ENCODE peak calls at places on chromosomes 2 and 18, in five cellular contexts. J is SJCRH30, U is right atrium auricular region, E is HepG2, C is psoas muscle. F is an unnamed sample.

GRCh38 chr2:18903750-18904149 is 314.4 kb upstream of the NT5C1B start:
- DNase-seq in C (no peak), U (no peak), J (no peak), E (no peak), F (no peak)

GRCh38 chr2:159140070-159140774 is 146.3 kb downstream of the WDSUB1 start:
- DNase-seq in U (no peak), J (peak; percentile 12), C (no peak), E (no peak), F (no peak)

GRCh38 chr2:170813611-170814550 is 2.8 kb upstream of the GAD1 start:
- DNase-seq in C (no peak), E (peak; percentile 41), U (no peak), J (peak; percentile 72), F (peak; percentile 17)

GRCh38 chr2:42338567-42339190 is 22.3 kb downstream of the COX7A2L start:
- DNase-seq in E (no peak), U (no peak), C (no peak), J (no peak), F (no peak)

GRCh38 chr2:149160701-149161217 is 122.3 kb downstream of the LYPD6B start:
- DNase-seq in U (no peak), E (no peak), C (no peak), J (peak; percentile 95), F (no peak)

GRCh38 chr2:165293439-165294420 is 54.5 kb downstream of the SCN2A start:
- DNase-seq in J (peak; percentile 87), C (no peak), E (peak; percentile 81), U (no peak), F (peak; percentile 81)

GRCh38 chr2:38750011-38750792 is 959 bp downstream of the SRSF7 start:
- DNase-seq in J (peak; percentile 62), C (peak; percentile 74), E (no peak), U (no peak), F (no peak)

GRCh38 chr2:221283896-221284295 is 288.2 kb downstream of the EPHA4 start:
- DNase-seq in U (no peak), C (no peak), E (no peak), J (no peak), F (no peak)

GRCh38 chr18:24317370-24317769 is 80.3 kb downstream of the OSBPL1A start:
- DNase-seq in J (no peak), C (no peak), U (no peak), E (no peak), F (no peak)

GRCh38 chr2:11343626-11344341 is 652 bp downstream of the ROCK2 start:
- DNase-seq in J (peak; percentile 64), U (no peak), E (peak; percentile 85), C (peak; percentile 79), F (peak; percentile 16)

GRCh38 chr18:44870631-44871502 is 190.2 kb downstream of the SETBP1 start:
- DNase-seq in U (no peak), J (no peak), E (no peak), C (no peak), F (no peak)

GRCh38 chr18:44869533-44869932 is 188.8 kb downstream of the SETBP1 start:
- DNase-seq in E (no peak), U (no peak), C (no peak), J (no peak), F (no peak)

GRCh38 chr18:44871771-44872170 is 191.1 kb downstream of the SETBP1 start:
- DNase-seq in J (no peak), E (no peak), C (no peak), U (no peak), F (no peak)

GRCh38 chr18:44862112-44862511 is 181.4 kb downstream of the SETBP1 start:
- DNase-seq in U (no peak), J (no peak), E (no peak), C (no peak), F (no peak)

GRCh38 chr18:44866103-44866502 is 185.4 kb downstream of the SETBP1 start:
- DNase-seq in U (no peak), E (no peak), C (no peak), J (no peak), F (no peak)
- H3K4me1 ChIP-seq in U (no peaks in the 10 kb centered on the region), E (no peaks in the 10 kb centered on the region), C (peaks cover 17% of the 10 kb centered on the region), J (no peaks in the 10 kb centered on the region), F (no peaks in the 10 kb centered on the region)

DNA sequence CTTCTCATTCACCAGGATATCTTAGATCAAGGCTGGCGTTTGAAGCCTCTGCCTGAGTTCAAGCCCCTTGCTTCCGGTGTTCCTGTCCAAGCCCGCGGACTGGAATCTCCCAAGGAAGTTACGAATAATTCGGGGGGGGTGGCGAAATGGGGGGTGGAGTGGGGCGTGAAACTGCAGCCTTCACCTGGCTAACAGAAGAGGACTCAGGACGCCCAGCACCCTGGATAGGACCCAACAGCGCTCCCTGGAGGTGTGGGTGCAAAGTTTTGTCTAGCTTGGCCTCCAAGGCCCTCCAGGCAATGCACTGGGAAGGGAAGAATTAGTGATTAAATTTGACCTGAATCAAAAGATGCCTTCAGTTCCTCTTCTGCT is 872 bp upstream of the TRIB2 start:
- DNase-seq in C (peak; percentile 85), U (peak; percentile 78), J (peak; percentile 94), E (peak; percentile 54), F (peak; percentile 82)
- H3K4me1 ChIP-seq in C (peaks cover 23% of the 10 kb centered on the region), U (no peaks in the 10 kb centered on the region), J (peaks cover 22% of the 10 kb centered on the region), E (peaks cover 25% of the 10 kb centered on the region), F (peaks cover 21% of the 10 kb centered on the region)

GRCh38 chr2:231673348-231673770 is 35.0 kb upstream of the PTMA start:
- DNase-seq in C (peak; percentile 78), U (no peak), E (peak; percentile 84), J (peak; percentile 90), F (no peak)
- H3K4me1 ChIP-seq in C (peaks cover 15% of the 10 kb centered on the region), U (no peaks in the 10 kb centered on the region), E (peaks cover 61% of the 10 kb centered on the region), J (peaks cover 23% of the 10 kb centered on the region), F (peaks cover 3% of the 10 kb centered on the region)

DNA sequence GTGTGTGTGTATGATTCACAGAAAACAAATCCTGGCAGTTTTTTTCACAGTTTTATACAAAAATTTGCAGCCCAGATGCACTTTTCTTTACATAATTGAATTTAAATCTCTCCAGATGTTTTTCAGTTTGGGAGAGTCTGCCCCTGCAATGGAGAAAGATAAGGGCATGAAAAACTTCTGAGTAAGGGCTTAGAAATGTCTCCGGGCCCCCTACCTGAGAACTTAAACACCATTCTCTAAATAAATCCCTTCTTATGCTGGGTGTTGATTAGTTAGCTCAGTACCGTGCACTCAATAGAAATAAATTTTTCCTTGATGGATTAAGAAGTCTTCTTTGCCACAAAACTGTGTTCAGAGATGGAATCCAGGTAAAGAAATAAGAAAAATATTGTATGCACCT is 64.5 kb downstream of the DPP4 start:
- DNase-seq in E (no peak), J (no peak), U (no peak), C (no peak), F (no peak)
- H3K4me1 ChIP-seq in E (peaks cover 11% of the 10 kb centered on the region), J (no peaks in the 10 kb centered on the region), U (no peaks in the 10 kb centered on the region), C (no peaks in the 10 kb centered on the region), F (peaks cover 60% of the 10 kb centered on the region)

DNA sequence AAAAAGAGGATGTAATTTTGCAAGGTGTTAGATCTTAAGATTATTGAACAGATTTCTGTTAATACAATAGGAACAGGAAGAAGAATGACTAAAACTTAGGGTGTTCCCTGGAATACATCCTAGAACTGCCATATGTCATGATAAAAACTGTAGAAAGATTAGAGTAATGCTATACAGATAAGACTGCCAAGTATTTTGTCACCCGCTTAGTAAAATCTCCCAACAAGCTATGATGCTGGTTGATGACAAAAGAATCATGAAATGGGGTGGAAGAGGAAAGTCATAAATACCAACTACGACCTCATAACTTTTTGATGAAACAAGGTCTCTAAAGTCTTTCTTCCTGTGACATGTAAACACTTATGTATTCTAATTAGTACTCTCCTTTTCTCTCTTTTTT is 163.6 kb upstream of the COL3A1 start:
- DNase-seq in C (no peak), U (no peak), E (no peak), J (no peak), F (no peak)
- H3K4me1 ChIP-seq in C (no peaks in the 10 kb centered on the region), U (no peaks in the 10 kb centered on the region), E (no peaks in the 10 kb centered on the region), J (peaks cover 14% of the 10 kb centered on the region), F (no peaks in the 10 kb centered on the region)